ENCODE peak calls at places on chromosomes 3 and 15, in six cellular contexts. C is NB4; D is AG08396; U is NCI-H1105 treated with DMSO at 0.1 percent for 48 hours; Z is ELR; O is activated naive CD8-positive, alpha-beta T cell treated with anti-CD3 and anti-CD28 coated beads for 36 hours. F is an unnamed sample.

GRCh38 chr15:93587046-93587445 is 498.0 kb upstream of the RGMA start:
- DNase-seq in C (no peak), D (no peak), U (peak), Z (no peak), O (no peak), F (no peak)

GRCh38 chr15:101004986-101005747 is 86.0 kb downstream of the LRRK1 start:
- DNase-seq in C (no peak), D (no peak), U (no peak), Z (no peak), O (no peak), F (no peak)

GRCh38 chr3:78255403-78255802 is 1215.5 kb downstream of the ROBO2 start:
- DNase-seq in C (no peak), D (peak), U (no peak), Z (peak), O (no peak), F (no peak)

GRCh38 chr3:157335677-157336076 is 101.0 kb upstream of the PTX3 start:
- DNase-seq in C (peak), D (peak), U (no peak), Z (peak), O (no peak), F (no peak)

GRCh38 chr15:99631256-99631655 is 65.5 kb downstream of the MEF2A start:
- DNase-seq in C (peak), D (no peak), U (no peak), Z (no peak), O (no peak), F (no peak)

GRCh38 chr3:7368597-7368996 is 507.7 kb downstream of the GRM7 start:
- DNase-seq in C (no peak), D (no peak), U (no peak), Z (no peak), O (no peak), F (no peak)

GRCh38 chr15:77541421-77542181 is 91.1 kb downstream of the LINGO1 start:
- DNase-seq in C (no peak), D (no peak), U (no peak), Z (no peak), O (no peak), F (no peak)

GRCh38 chr15:47949815-47950214 is 171.0 kb upstream of the SLC24A5 start:
- DNase-seq in C (no peak), D (no peak), U (no peak), Z (no peak), O (no peak), F (no peak)

GRCh38 chr3:126582286-126582685 is 23.6 kb upstream of the C3orf22 start:
- DNase-seq in C (no peak), D (no peak), U (no peak), Z (no peak), O (no peak), F (no peak)

GRCh38 chr3:13019243-13019701 is 54.0 kb downstream of the IQSEC1 start:
- DNase-seq in C (no peak), D (peak), U (no peak), Z (peak), O (no peak), F (no peak)

GRCh38 chr3:102237181-102237580 is 197.6 kb upstream of the ZPLD1 start:
- DNase-seq in C (no peak), D (no peak), U (no peak), Z (no peak), O (no peak), F (no peak)

GRCh38 chr15:59105839-59106238 is 893 bp downstream of the CCNB2 start:
- DNase-seq in C (no peak), D (no peak), U (no peak), Z (peak), O (no peak), F (no peak)

GRCh38 chr3:197432407-197433127 is 123.2 kb downstream of the BDH1 start:
- DNase-seq in C (no peak), D (no peak), U (no peak), Z (no peak), O (no peak), F (no peak)

GRCh38 chr3:25033407-25034029 is 394.5 kb upstream of the RARB start:
- DNase-seq in C (peak), D (peak), U (peak), Z (peak), O (peak), F (no peak)

GRCh38 chr3:171396048-171396447 is 64.2 kb downstream of the TNIK start:
- DNase-seq in C (no peak), D (no peak), U (no peak), Z (peak), O (no peak), F (no peak)

GRCh38 chr15:90191795-90192494 is 9.2 kb upstream of the SEMA4B start:
- DNase-seq in C (peak), D (no peak), U (peak), Z (no peak), O (peak), F (no peak)

GRCh38 chr3:30623375-30623774 is 17.0 kb downstream of the TGFBR2 start:
- DNase-seq in C (no peak), D (no peak), U (no peak), Z (peak), O (no peak), F (no peak)

GRCh38 chr3:141452045-141452444 is 34.8 kb upstream of the RASA2 start:
- DNase-seq in C (peak), D (no peak), U (peak), Z (peak), O (no peak), F (no peak)

GRCh38 chr3:177249203-177249602 is 51.9 kb upstream of the TBL1XR1 start:
- DNase-seq in C (no peak), D (no peak), U (no peak), Z (no peak), O (no peak), F (no peak)

GRCh38 chr15:59298255-59298856 is 74.3 kb downstream of the MYO1E start:
- DNase-seq in C (no peak), D (no peak), U (no peak), Z (peak), O (peak), F (no peak)

GRCh38 chr3:173708191-173708590 is 310.6 kb downstream of the NLGN1 start:
- DNase-seq in C (no peak), D (no peak), U (no peak), Z (no peak), O (no peak), F (no peak)

GRCh38 chr3:115623414-115623868 is at the start of gene GAP43:
- DNase-seq in C (peak), D (peak), U (peak), Z (peak), O (peak), F (peak)

GRCh38 chr3:122105626-122106025 is 50.5 kb downstream of the CD86 start:
- DNase-seq in C (no peak), D (no peak), U (no peak), Z (no peak), O (no peak), F (no peak)

GRCh38 chr15:43998607-43999006 is 171.8 kb downstream of the WDR76 start:
- DNase-seq in C (no peak), D (peak), U (no peak), Z (no peak), O (no peak), F (no peak)

GRCh38 chr3:186207515-186207914 is 98.6 kb upstream of the ETV5 start:
- DNase-seq in C (no peak), D (no peak), U (no peak), Z (no peak), O (no peak), F (no peak)

GRCh38 chr15:74428970-74429783 is 4.6 kb downstream of the SEMA7A start:
- DNase-seq in C (peak), D (no peak), U (no peak), Z (no peak), O (no peak), F (no peak)

GRCh38 chr3:143416229-143416628 is 296.7 kb downstream of the CHST2 start:
- DNase-seq in C (peak), D (no peak), U (no peak), Z (no peak), O (no peak), F (no peak)

GRCh38 chr3:41200669-41201021 is 1.3 kb downstream of the CTNNB1 start:
- DNase-seq in C (peak), D (peak), U (no peak), Z (peak), O (no peak), F (no peak)

GRCh38 chr3:13280856-13281656 is 139.1 kb downstream of the NUP210 start:
- DNase-seq in C (peak), D (no peak), U (no peak), Z (no peak), O (no peak), F (no peak)

GRCh38 chr3:8641472-8641871 is 3.1 kb downstream of the SSUH2 start:
- DNase-seq in C (no peak), D (no peak), U (no peak), Z (no peak), O (no peak), F (no peak)